ENCODE peak calls at places on chromosomes 11 and 22, in nine cellular contexts. D is neural progenitor cell; S is IMR-90; H is cardiac muscle cell; A is right atrium auricular region; O is CD8-positive, alpha-beta memory T cell; T is left ventricle myocardium inferior; M is ovary; V is WERI-Rb-1. R is an unnamed sample. For H3K36me3, the result is how much of the 10 kb centered on the place peaks cover.

GRCh38 chr11:123478352-123478986 is 48.4 kb downstream of the GRAMD1B start:
- DNase-seq in V (peak), M (peak), H (peak), D (peak), S (peak), A (no peak), T (no peak), O (no peak), R (peak)

GRCh38 chr11:27571151-27571840 is 64.7 kb upstream of the LIN7C start:
- DNase-seq in T (no peak), A (no peak), H (peak), S (peak), V (no peak), M (no peak), O (no peak), D (no peak), R (peak)

GRCh38 chr11:124302756-124303155 is 11.0 kb downstream of the OR8D1 start:
- DNase-seq in H (no peak), A (no peak), D (no peak), T (no peak), M (no peak), S (no peak), O (no peak), V (no peak), R (no peak)

GRCh38 chr22:44127353-44127752 is 53.4 kb upstream of the PARVG start:
- DNase-seq in V (no peak), H (peak), M (no peak), S (no peak), O (no peak), D (no peak), T (no peak), A (no peak), R (no peak)

GRCh38 chr11:1050581-1051355 is 14.2 kb upstream of the MUC6 start:
- DNase-seq in S (peak), M (peak), T (peak), V (peak), O (peak), D (peak), H (peak), A (no peak), R (peak)

GRCh38 chr11:78030429-78031325 is 7.6 kb upstream of the KCTD14 start:
- DNase-seq in H (peak), T (peak), V (no peak), S (peak), D (peak), M (peak), A (no peak), O (no peak), R (peak)

GRCh38 chr11:65439331-65440181 is 17.0 kb downstream of the NEAT1 start:
- DNase-seq in V (no peak), T (no peak), O (no peak), M (peak), S (peak), H (peak), D (no peak), A (peak), R (peak)

GRCh38 chr22:30714062-30714461 is 19.4 kb downstream of the OSBP2 start:
- DNase-seq in T (no peak), H (no peak), M (no peak), O (no peak), A (no peak), S (no peak), D (no peak), V (no peak), R (no peak)

GRCh38 chr11:65945430-65945911 is at the start of gene TSGA10IP:
- DNase-seq in O (no peak), T (no peak), V (no peak), M (no peak), H (no peak), A (no peak), D (peak), S (no peak), R (no peak)

GRCh38 chr22:49150801-49151221 is 676.9 kb downstream of the BRD1 start:
- DNase-seq in A (no peak), T (no peak), D (no peak), M (no peak), O (no peak), V (peak), H (no peak), S (no peak), R (no peak)

GRCh38 chr11:71305451-71306125 is 53.2 kb upstream of the SHANK2 start:
- DNase-seq in S (no peak), V (no peak), D (no peak), M (no peak), A (peak), H (no peak), O (no peak), T (no peak), R (no peak)

GRCh38 chr11:3947084-3947483 is 91.6 kb downstream of the STIM1 start:
- DNase-seq in S (peak), H (peak), D (no peak), M (no peak), V (no peak), T (no peak), A (no peak), O (peak), R (no peak)

GRCh38 chr11:126461996-126462395 is 106.5 kb downstream of the ST3GAL4 start:
- DNase-seq in D (no peak), S (no peak), T (no peak), M (no peak), V (no peak), O (no peak), A (no peak), H (no peak), R (no peak)

GRCh38 chr11:93547768-93548167 is 4.6 kb upstream of the SMCO4 start:
- DNase-seq in A (no peak), M (no peak), V (no peak), D (no peak), T (no peak), O (no peak), S (no peak), H (no peak), R (no peak)

GRCh38 chr22:44219101-44219870 is 38.6 kb downstream of the PARVG start:
- DNase-seq in V (no peak), D (no peak), A (peak), M (no peak), T (no peak), H (no peak), S (no peak), O (no peak), R (no peak)

GRCh38 chr11:77547863-77548551 is 41.7 kb upstream of the AQP11 start:
- DNase-seq in V (peak), D (peak), S (peak), M (no peak), H (peak), T (no peak), O (no peak), A (peak), R (peak)

GRCh38 chr11:101907826-101908225 is 7.0 kb upstream of the CEP126 start:
- DNase-seq in O (no peak), M (no peak), S (no peak), T (no peak), H (no peak), V (no peak), A (no peak), D (no peak), R (no peak)

GRCh38 chr22:50115693-50116092 is 25.9 kb downstream of the MOV10L1 start:
- DNase-seq in A (no peak), H (peak), M (peak), O (no peak), D (no peak), S (peak), T (no peak), V (no peak), R (no peak)

GRCh38 chr11:2653930-2654739 is 45.7 kb downstream of the KCNQ1OT1 start:
- DNase-seq in S (no peak), O (no peak), T (no peak), H (no peak), A (no peak), M (no peak), D (no peak), V (peak), R (no peak)

GRCh38 chr11:2516276-2517015 is 71.6 kb downstream of the KCNQ1 start:
- DNase-seq in D (peak), O (no peak), H (no peak), T (no peak), S (no peak), V (no peak), A (no peak), M (no peak), R (no peak)

GRCh38 chr22:40719599-40719998 is 40.3 kb downstream of the MCHR1 start:
- DNase-seq in V (no peak), M (no peak), H (no peak), A (no peak), T (no peak), D (no peak), O (no peak), S (no peak), R (no peak)

GRCh38 chr11:22433066-22433450 is 94.9 kb downstream of the SLC17A6 start:
- DNase-seq in S (no peak), A (no peak), V (no peak), H (no peak), M (no peak), D (no peak), O (no peak), T (no peak), R (peak)

GRCh38 chr11:70140859-70141489 is 62.1 kb upstream of the FADD start:
- DNase-seq in A (no peak), S (peak), V (no peak), O (no peak), T (no peak), M (no peak), D (no peak), H (no peak), R (no peak)
- H3K4me3 ChIP-seq in A (no peak), S (no peak), V (peak), O (no peak), T (peak), M (no peak), D (peak), H (no peak), R (no peak)

GRCh38 chr11:75365711-75366181 is 14.3 kb upstream of the ARRB1 start:
- DNase-seq in S (peak), D (no peak), A (no peak), H (peak), M (no peak), V (no peak), O (no peak), T (no peak), R (peak)
- H3K27ac ChIP-seq in S (no peak), D (no peak), A (no peak), H (no peak), M (no peak), V (no peak), O (no peak), T (no peak), R (no peak)

DNA sequence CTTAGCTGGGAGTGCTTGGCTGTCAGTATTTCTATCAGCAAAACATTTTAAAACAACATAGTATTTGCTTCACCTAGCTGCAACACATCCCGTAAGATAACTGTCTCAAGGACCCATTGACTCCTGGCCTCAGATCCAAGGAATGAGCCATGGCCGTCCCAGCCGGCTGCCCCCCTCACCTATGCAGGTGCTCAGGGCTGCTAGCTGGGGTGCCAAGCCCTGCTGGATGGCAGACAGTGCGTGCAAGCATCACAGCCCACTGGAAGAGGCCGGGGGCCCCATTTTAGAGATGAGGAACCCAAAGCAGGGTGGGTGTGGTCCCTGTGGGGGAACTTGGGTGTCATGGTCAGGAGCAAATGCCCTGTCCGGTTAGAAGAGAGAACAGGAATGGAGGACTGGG is 8.5 kb downstream of the PSMC3 start:
- DNase-seq in D (no peak), T (no peak), O (no peak), M (no peak), S (no peak), V (no peak), A (no peak), H (no peak), R (no peak)
- H3K36me3 ChIP-seq in D (under half), T (half or more), O (under half), M (under half), S (half or more), V (under half), A (half or more), H (under half), R (half or more)

GRCh38 chr11:70272009-70272408 is 1.5 kb downstream of the PPFIA1 start:
- DNase-seq in M (no peak), S (no peak), A (no peak), O (no peak), V (no peak), T (no peak), H (no peak), D (no peak), R (no peak)
- H3K4me3 ChIP-seq in M (no peak), S (no peak), A (no peak), O (no peak), V (no peak), T (peak), H (no peak), D (peak), R (no peak)

GRCh38 chr11:10325398-10326079 is 20.7 kb downstream of the ADM start:
- DNase-seq in S (peak), V (no peak), D (no peak), T (no peak), M (no peak), O (no peak), H (peak), A (no peak), R (peak)
- H3K27ac ChIP-seq in S (peak), V (no peak), D (no peak), T (peak), M (peak), O (no peak), H (no peak), A (no peak), R (peak)

GRCh38 chr11:112000703-112001102 is 24.5 kb upstream of the DLAT start:
- DNase-seq in S (no peak), T (no peak), V (no peak), O (no peak), D (no peak), H (no peak), A (no peak), M (no peak), R (no peak)
- H3K36me3 ChIP-seq in S (under half), T (under half), V (under half), O (under half), D (under half), H (under half), A (half or more), M (under half), R (under half)

R was measured in brain microvascular endothelial cell.